ENCODE peak calls at places on chromosome 6, in ten cellular contexts. U is psoas muscle; X is stimulated activated CD8-positive, alpha-beta memory T cell treated with anti-CD3 and anti-CD28 coated beads, Interleukin-7, amount 100 ng/mL, for 1 hour; L is AG09319; V is pancreas; K is NB4; D is GM12878; Q is A172; P is MM.1S; R is A673. I is an unnamed sample.

GRCh38 chr6:43481075-43481474 is 3.7 kb downstream of the TJAP1 start:
- DNase-seq in V (no peak), D (no peak), U (no peak), P (no peak), R (no peak), Q (no peak), K (peak), L (no peak), X (no peak), I (no peak)

GRCh38 chr6:130178692-130179091 is 44.1 kb downstream of the SAMD3 start:
- DNase-seq in X (no peak), P (no peak), U (no peak), L (peak), K (no peak), Q (peak), V (no peak), R (no peak), D (no peak), I (no peak)

GRCh38 chr6:16698988-16699868 is 62.0 kb downstream of the ATXN1 start:
- DNase-seq in V (no peak), R (no peak), X (no peak), Q (peak), U (no peak), K (peak), L (no peak), P (no peak), D (no peak), I (no peak)

GRCh38 chr6:137486388-137486787 is 7.8 kb downstream of the OLIG3 start:
- DNase-seq in P (no peak), U (no peak), L (no peak), K (peak), V (no peak), X (no peak), D (no peak), R (no peak), Q (no peak), I (no peak)

GRCh38 chr6:34746104-34746846 is 11.0 kb upstream of the SNRPC start:
- DNase-seq in P (no peak), U (no peak), V (no peak), D (no peak), X (no peak), R (no peak), L (no peak), K (no peak), Q (no peak), I (no peak)

GRCh38 chr6:124870611-124871201 is 91.5 kb upstream of the RNF217 start:
- DNase-seq in P (no peak), Q (peak), K (peak), L (no peak), D (no peak), X (no peak), U (no peak), R (peak), V (no peak), I (no peak)

GRCh38 chr6:156053626-156054025 is 598.0 kb upstream of the NOX3 start:
- DNase-seq in K (no peak), D (no peak), Q (no peak), U (no peak), R (no peak), V (no peak), P (no peak), X (no peak), L (no peak), I (no peak)

GRCh38 chr6:109690373-109690739 is 646 bp downstream of the AK9 start:
- DNase-seq in Q (no peak), D (no peak), L (no peak), X (no peak), U (peak), K (peak), R (no peak), V (peak), P (peak), I (peak)

GRCh38 chr6:112150363-112150762 is 63.0 kb downstream of the FAM229B start:
- DNase-seq in K (no peak), P (no peak), V (no peak), U (no peak), D (no peak), R (no peak), Q (no peak), X (no peak), L (peak), I (no peak)

GRCh38 chr6:56193846-56194245 is 53.5 kb downstream of the COL21A1 start:
- DNase-seq in V (no peak), K (no peak), R (no peak), U (no peak), Q (peak), L (no peak), P (no peak), D (no peak), X (no peak), I (no peak)

GRCh38 chr6:151052021-151052646 is 186.6 kb downstream of the MTHFD1L start:
- DNase-seq in K (no peak), X (no peak), V (no peak), U (no peak), D (no peak), L (no peak), P (no peak), Q (no peak), R (no peak), I (no peak)

GRCh38 chr6:19879663-19880062 is 42.5 kb downstream of the ID4 start:
- DNase-seq in Q (no peak), U (no peak), L (no peak), P (no peak), V (no peak), R (no peak), D (no peak), X (no peak), K (no peak), I (no peak)

GRCh38 chr6:126396131-126396530 is 56.2 kb downstream of the CENPW start:
- DNase-seq in R (no peak), Q (no peak), P (no peak), X (no peak), U (no peak), K (no peak), D (no peak), L (no peak), V (no peak), I (no peak)

GRCh38 chr6:132614554-132614953 is 9.5 kb downstream of the TAAR2 start:
- DNase-seq in L (no peak), K (no peak), U (no peak), R (no peak), Q (no peak), X (no peak), D (no peak), V (no peak), P (peak), I (no peak)

GRCh38 chr6:36677059-36677749 is 1.3 kb upstream of the CDKN1A start:
- DNase-seq in R (no peak), L (no peak), D (no peak), Q (no peak), V (peak), U (no peak), P (no peak), K (no peak), X (no peak), I (no peak)

GRCh38 chr6:79833264-79833663 is 114.1 kb downstream of the ELOVL4 start:
- DNase-seq in L (no peak), R (peak), V (no peak), Q (no peak), X (no peak), D (no peak), U (no peak), K (no peak), P (no peak), I (no peak)

GRCh38 chr6:135657207-135657606 is 159.7 kb upstream of the AHI1 start:
- DNase-seq in U (no peak), L (no peak), D (no peak), X (no peak), V (no peak), R (no peak), Q (no peak), P (no peak), K (no peak), I (no peak)

I was measured in HuH-7.5.